ENCODE peak calls at places on chromosomes 11 and 22, in six cellular contexts. O is T-cell; K is activated CD8-positive, alpha-beta memory T cell treated with anti-CD3 and anti-CD28 coated beads, Interleukin-2, amount 50 U/mL, for 48 hours; Q is stimulated activated CD4-positive, alpha-beta T cell treated with anti-CD3 and anti-CD28 coated beads, Interleukin-2, amount 100 ng/mL, for 48 hours; L is EL; E is NCI-H2171. A is an unnamed sample.

GRCh38 chr11:69501891-69502860 is 20.7 kb downstream of the LINC01488 start:
- DNase-seq in O (no peak), K (no peak), Q (no peak), L (no peak), E (no peak), A (no peak)

GRCh38 chr22:27650572-27650971 is 151.0 kb downstream of the MN1 start:
- DNase-seq in O (no peak), K (no peak), Q (no peak), L (no peak), E (no peak), A (no peak)

GRCh38 chr11:88103337-88104206 is 71.7 kb downstream of the RAB38 start:
- DNase-seq in O (peak; percentile 12), K (peak; percentile 51), Q (peak; percentile 3), L (peak; percentile 63), E (no peak), A (no peak)

GRCh38 chr11:65290448-65291165 is 24.1 kb upstream of the CDC42EP2 start:
- DNase-seq in O (no peak), K (no peak), Q (no peak), L (peak; percentile 97), E (no peak), A (no peak)

GRCh38 chr11:3000032-3000961 is 8.2 kb upstream of the NAP1L4 start:
- DNase-seq in O (no peak), K (no peak), Q (no peak), L (peak; percentile 47), E (no peak), A (peak; percentile 89)

GRCh38 chr11:3631331-3631730 is 10.5 kb downstream of the ART5 start:
- DNase-seq in O (no peak), K (no peak), Q (no peak), L (no peak), E (no peak), A (no peak)

GRCh38 chr11:67027483-67027930 is 4.6 kb downstream of the SYT12 start:
- DNase-seq in O (no peak), K (no peak), Q (no peak), L (no peak), E (no peak), A (no peak)

GRCh38 chr11:91293119-91293518 is 931.5 kb upstream of the FAT3 start:
- DNase-seq in O (no peak), K (no peak), Q (no peak), L (no peak), E (no peak), A (no peak)

GRCh38 chr11:78161346-78161745 is 21.9 kb upstream of the ALG8 start:
- DNase-seq in O (no peak), K (no peak), Q (no peak), L (no peak), E (no peak), A (no peak)

GRCh38 chr22:22720724-22721261 is 76.4 kb downstream of the GGTLC2 start:
- DNase-seq in O (no peak), K (no peak), Q (no peak), L (no peak), E (no peak), A (no peak)

GRCh38 chr22:25077056-25077455 is 122.6 kb upstream of the CRYBB3 start:
- DNase-seq in O (no peak), K (no peak), Q (no peak), L (no peak), E (no peak), A (no peak)

GRCh38 chr11:66749091-66749490 is 20.1 kb upstream of the SPTBN2 start:
- DNase-seq in O (no peak), K (no peak), Q (no peak), L (no peak), E (no peak), A (no peak)

GRCh38 chr22:22165936-22166710 is 78.5 kb upstream of the VPREB1 start:
- DNase-seq in O (no peak), K (no peak), Q (no peak), L (no peak), E (no peak), A (no peak)

GRCh38 chr11:119108151-119108856 is 1.2 kb downstream of the C2CD2L start:
- DNase-seq in O (no peak), K (no peak), Q (peak; percentile 13), L (peak; percentile 64), E (no peak), A (peak; percentile 33)

GRCh38 chr22:29055192-29055830 is 6.3 kb downstream of the C22orf31 start:
- DNase-seq in O (no peak), K (no peak), Q (no peak), L (no peak), E (peak; percentile 78), A (no peak)

GRCh38 chr22:17501679-17502285 is 61.5 kb upstream of the SLC25A18 start:
- DNase-seq in O (peak; percentile 2), K (no peak), Q (no peak), L (peak; percentile 60), E (peak; percentile 60), A (no peak)

GRCh38 chr11:33935005-33935404 is 43.1 kb upstream of the LMO2 start:
- DNase-seq in O (no peak), K (no peak), Q (no peak), L (no peak), E (no peak), A (no peak)

GRCh38 chr11:112620621-112621394 is 340.4 kb upstream of the NCAM1 start:
- DNase-seq in O (no peak), K (no peak), Q (no peak), L (no peak), E (no peak), A (no peak)

GRCh38 chr11:125871391-125872137 is 15.9 kb upstream of the HYLS1 start:
- DNase-seq in O (peak; percentile 17), K (peak; percentile 59), Q (peak; percentile 17), L (peak; percentile 50), E (no peak), A (no peak)

GRCh38 chr11:94602430-94603372 is 35.5 kb downstream of the PIWIL4 start:
- DNase-seq in O (peak; percentile 6), K (no peak), Q (peak; percentile 15), L (peak; percentile 8), E (no peak), A (no peak)

GRCh38 chr22:46854125-46854870 is 91.8 kb downstream of the TBC1D22A start:
- DNase-seq in O (no peak), K (no peak), Q (no peak), L (no peak), E (no peak), A (no peak)

GRCh38 chr11:3639841-3640240 is 2.0 kb downstream of the ART5 start:
- DNase-seq in O (no peak), K (no peak), Q (no peak), L (no peak), E (no peak), A (no peak)

GRCh38 chr22:19350947-19351346 is 59.4 kb upstream of the CLTCL1 start:
- DNase-seq in O (no peak), K (no peak), Q (no peak), L (no peak), E (no peak), A (no peak)

GRCh38 chr22:45995405-45996101 is 18.6 kb upstream of the WNT7B start:
- DNase-seq in O (no peak), K (no peak), Q (no peak), L (no peak), E (no peak), A (no peak)

GRCh38 chr11:31818874-31819331 is 7.8 kb upstream of the PAX6 start:
- DNase-seq in O (no peak), K (no peak), Q (no peak), L (no peak), E (no peak), A (no peak)

GRCh38 chr22:45859231-45860161 is 117.5 kb downstream of the WNT7B start:
- DNase-seq in O (no peak), K (no peak), Q (no peak), L (no peak), E (no peak), A (no peak)

GRCh38 chr11:93718057-93718563 is 23.2 kb downstream of the TAF1D start:
- DNase-seq in O (no peak), K (no peak), Q (no peak), L (no peak), E (no peak), A (no peak)

GRCh38 chr22:39151329-39151975 is 1.0 kb downstream of the CBX7 start:
- DNase-seq in O (no peak), K (no peak), Q (no peak), L (no peak), E (no peak), A (no peak)

GRCh38 chr11:103585401-103585800 is 451.0 kb upstream of the DDI1 start:
- DNase-seq in O (no peak), K (no peak), Q (no peak), L (no peak), E (no peak), A (no peak)

GRCh38 chr11:12906501-12906900 is 102.6 kb upstream of the RASSF10 start:
- DNase-seq in O (no peak), K (no peak), Q (no peak), L (peak; percentile 28), E (no peak), A (no peak)

GRCh38 chr22:24926849-24927579 is 19.5 kb downstream of the LHFPL7 start:
- DNase-seq in O (no peak), K (no peak), Q (no peak), L (peak; percentile 23), E (no peak), A (no peak)

GRCh38 chr11:77198440-77198849 is 70.4 kb downstream of the MYO7A start:
- DNase-seq in O (no peak), K (no peak), Q (peak; percentile 21), L (peak; percentile 17), E (no peak), A (peak; percentile 79)

GRCh38 chr11:33687733-33688479 is 12.7 kb downstream of the C11orf91 start:
- DNase-seq in O (no peak), K (peak; percentile 44), Q (no peak), L (peak; percentile 76), E (peak; percentile 84), A (no peak)

GRCh38 chr11:26286472-26287066 is 45.4 kb upstream of the ANO3 start:
- DNase-seq in O (no peak), K (no peak), Q (no peak), L (peak; percentile 18), E (peak; percentile 41), A (no peak)

GRCh38 chr11:621838-622237 is 2.9 kb downstream of the CDHR5 start:
- DNase-seq in O (no peak), K (no peak), Q (no peak), L (no peak), E (no peak), A (no peak)

GRCh38 chr11:14593671-14594070 is 49.9 kb upstream of the PDE3B start:
- DNase-seq in O (no peak), K (no peak), Q (no peak), L (no peak), E (no peak), A (no peak)

GRCh38 chr22:45640941-45641621 is 30.6 kb upstream of the ATXN10 start:
- DNase-seq in O (no peak), K (peak; percentile 40), Q (no peak), L (no peak), E (no peak), A (peak; percentile 83)

GRCh38 chr11:1837171-1838076 is 1.4 kb upstream of the TNNI2 start:
- DNase-seq in O (peak; percentile 87), K (peak; percentile 91), Q (peak; percentile 81), L (peak; percentile 55), E (no peak), A (no peak)

GRCh38 chr11:132874638-132875037 is 657.7 kb downstream of the OPCML start:
- DNase-seq in O (no peak), K (no peak), Q (no peak), L (peak; percentile 75), E (no peak), A (no peak)